ENCODE peak calls at places on chromosomes 2 and 18, in five cellular contexts. P, T, V, E and A are unnamed samples. For H3K4me1, the result is how much of the 10 kb centered on the place peaks cover.

GRCh38 chr18:6370886-6371635 is 43.6 kb downstream of the L3MBTL4 start:
- DNase-seq in V (no peak), P (no peak), E (no peak), T (peak), A (peak)

GRCh38 chr2:205161156-205161555 is 521.1 kb upstream of the NRP2 start:
- DNase-seq in P (no peak), T (no peak), E (no peak), V (no peak), A (no peak)

GRCh38 chr2:19358242-19359020 is at the start of gene OSR1:
- DNase-seq in V (no peak), P (peak), T (peak), E (no peak), A (peak)

GRCh38 chr2:56523815-56524214 is 340.0 kb downstream of the CCDC85A start:
- DNase-seq in P (no peak), T (no peak), V (no peak), E (no peak), A (no peak)

GRCh38 chr2:145984541-145984940 is 1464.6 kb upstream of the ZEB2 start:
- DNase-seq in T (no peak), P (peak), E (no peak), V (no peak), A (no peak)

GRCh38 chr18:67600181-67600631 is 83.7 kb upstream of the DSEL start:
- DNase-seq in E (no peak), T (no peak), V (no peak), P (peak), A (peak)

GRCh38 chr2:2452961-2453360 is 121.9 kb upstream of the MYT1L start:
- DNase-seq in V (no peak), P (no peak), E (no peak), T (no peak), A (no peak)

GRCh38 chr18:22559414-22560282 is 141.9 kb upstream of the CTAGE1 start:
- DNase-seq in T (peak), E (no peak), P (peak), V (no peak), A (peak)

GRCh38 chr2:63425606-63426005 is 162.7 kb downstream of the WDPCP start:
- DNase-seq in V (no peak), E (no peak), T (no peak), P (no peak), A (no peak)

GRCh38 chr2:100812141-100812540 is 7.8 kb upstream of the NPAS2 start:
- DNase-seq in P (no peak), E (no peak), T (no peak), V (no peak), A (no peak)

GRCh38 chr18:79043288-79043687 is 25.9 kb upstream of the ATP9B start:
- DNase-seq in E (no peak), V (no peak), T (no peak), P (no peak), A (no peak)

GRCh38 chr18:77423468-77423867 is 173.8 kb downstream of the GALR1 start:
- DNase-seq in V (no peak), E (no peak), T (no peak), P (no peak), A (no peak)

GRCh38 chr18:77422974-77423373 is 173.3 kb downstream of the GALR1 start:
- DNase-seq in V (no peak), T (no peak), E (no peak), P (no peak), A (no peak)
- TF ChIP-seq CTCF in V (peak), T (no peak), E (no peak), P (no peak), A (no peak)

GRCh38 chr2:46314065-46314835 is 17.0 kb downstream of the EPAS1 start:
- DNase-seq in P (no peak), V (no peak), T (no peak), E (no peak), A (no peak)

GRCh38 chr2:46319711-46320110 is 22.5 kb downstream of the EPAS1 start:
- DNase-seq in P (no peak), E (no peak), T (no peak), V (no peak), A (no peak)

GRCh38 chr2:46318579-46319460 is 21.6 kb downstream of the EPAS1 start:
- DNase-seq in E (no peak), P (no peak), T (no peak), V (no peak), A (no peak)

GRCh38 chr2:46315103-46315890 is 18.1 kb downstream of the EPAS1 start:
- DNase-seq in P (peak), T (peak), V (peak), E (no peak), A (peak)

DNA sequence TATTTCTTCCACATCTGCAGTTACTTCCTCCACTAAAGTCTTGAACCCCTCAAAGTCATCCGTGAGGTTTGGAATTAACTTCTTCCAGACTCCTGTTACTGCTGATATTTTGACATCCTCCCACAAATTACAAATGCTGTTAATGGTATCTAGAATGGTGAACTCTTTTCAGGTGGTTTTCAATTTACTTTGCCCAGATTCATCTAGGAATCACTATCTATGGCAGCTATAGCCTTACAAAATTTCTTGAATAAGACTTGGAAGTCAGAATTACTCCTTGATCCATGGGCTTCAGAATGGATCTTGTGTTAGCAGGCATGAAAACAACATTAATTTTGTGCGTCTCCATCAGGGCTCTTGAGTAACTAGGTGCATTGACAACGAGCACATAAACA is 19.9 kb downstream of the EPAS1 start:
- DNase-seq in V (no peak), E (no peak), T (no peak), P (no peak), A (no peak)
- H3K4me1 ChIP-seq in V (under half), E (under half), T (under half), P (half or more), A (under half)

DNA sequence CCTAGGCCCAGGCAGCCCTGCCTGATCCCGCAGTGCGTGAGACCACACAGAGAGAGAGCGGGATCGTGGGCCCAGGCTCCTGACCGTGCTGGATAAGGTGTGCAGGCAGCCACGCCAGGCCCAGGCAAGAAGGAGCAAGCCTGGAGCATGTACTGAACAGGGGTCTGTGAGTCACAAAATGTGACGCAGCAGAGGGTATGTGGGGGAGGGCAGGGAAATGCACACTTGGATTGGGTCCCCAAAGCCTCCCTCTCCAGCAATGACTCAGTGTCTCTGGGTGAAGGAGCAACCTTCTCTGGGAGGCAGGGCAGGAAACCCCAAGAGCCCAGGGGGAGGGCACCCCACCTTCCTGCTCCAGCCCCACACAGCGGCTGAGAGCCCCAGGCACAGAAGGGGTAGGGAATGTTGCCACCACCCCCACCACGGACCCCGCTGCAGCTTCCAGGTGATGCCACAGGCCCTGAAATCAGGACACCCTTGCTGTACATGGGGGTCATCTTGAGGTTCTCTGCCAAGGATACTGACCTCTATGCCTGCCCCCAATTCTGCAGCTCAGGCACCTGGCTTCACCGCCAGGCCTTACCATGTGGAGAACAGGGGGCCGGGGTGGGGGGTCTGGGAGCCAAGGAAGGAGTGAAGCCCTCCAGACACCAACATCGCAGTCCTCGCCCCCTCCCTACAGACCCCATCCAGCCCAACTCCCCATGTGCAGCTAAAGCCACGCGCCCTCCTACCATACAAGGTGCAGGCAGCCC is 1.3 kb upstream of the GPC1 start:
- DNase-seq in P (peak), V (no peak), T (no peak), E (no peak), A (peak)
- H3K4me3 ChIP-seq in P (peak), V (peak), T (peak), E (peak), A (peak)

GRCh38 chr2:102235491-102235890 is 48.7 kb downstream of the IL1RL2 start:
- DNase-seq in V (no peak), E (no peak), T (no peak), P (no peak), A (no peak)
- TF ChIP-seq CTCF in V (no peak), E (peak), T (no peak), P (peak), A (peak)

GRCh38 chr2:102806250-102806837 is 44.5 kb downstream of the TMEM182 start:
- DNase-seq in P (peak), T (peak), E (peak), V (no peak), A (peak)

GRCh38 chr2:102803897-102804217 is 42.0 kb downstream of the TMEM182 start:
- DNase-seq in V (no peak), P (peak), T (no peak), E (no peak), A (no peak)

GRCh38 chr2:102815285-102815684 is 53.5 kb downstream of the TMEM182 start:
- DNase-seq in P (no peak), E (no peak), V (no peak), T (no peak), A (no peak)

GRCh38 chr2:102809291-102810189 is 47.7 kb downstream of the TMEM182 start:
- DNase-seq in V (no peak), E (no peak), T (no peak), P (no peak), A (no peak)
- H3K4me1 ChIP-seq in V (under half), E (under half), T (under half), P (under half), A (under half)

GRCh38 chr2:239307221-239307569 is 93.6 kb downstream of the HDAC4 start:
- DNase-seq in P (no peak), V (no peak), T (no peak), E (no peak), A (no peak)

GRCh38 chr2:239310401-239311061 is 90.3 kb downstream of the HDAC4 start:
- DNase-seq in P (no peak), E (no peak), V (peak), T (peak), A (no peak)

GRCh38 chr2:239309398-239310245 is 91.2 kb downstream of the HDAC4 start:
- DNase-seq in P (no peak), V (no peak), E (no peak), T (peak), A (peak)

GRCh38 chr2:239307921-239308620 is 92.7 kb downstream of the HDAC4 start:
- DNase-seq in T (no peak), P (no peak), V (no peak), E (no peak), A (peak)

GRCh38 chr2:239308696-239309397 is 92.0 kb downstream of the HDAC4 start:
- DNase-seq in V (no peak), P (no peak), E (no peak), T (peak), A (peak)
- H3K4me3 ChIP-seq in V (peak), P (no peak), E (no peak), T (peak), A (no peak)

DNA sequence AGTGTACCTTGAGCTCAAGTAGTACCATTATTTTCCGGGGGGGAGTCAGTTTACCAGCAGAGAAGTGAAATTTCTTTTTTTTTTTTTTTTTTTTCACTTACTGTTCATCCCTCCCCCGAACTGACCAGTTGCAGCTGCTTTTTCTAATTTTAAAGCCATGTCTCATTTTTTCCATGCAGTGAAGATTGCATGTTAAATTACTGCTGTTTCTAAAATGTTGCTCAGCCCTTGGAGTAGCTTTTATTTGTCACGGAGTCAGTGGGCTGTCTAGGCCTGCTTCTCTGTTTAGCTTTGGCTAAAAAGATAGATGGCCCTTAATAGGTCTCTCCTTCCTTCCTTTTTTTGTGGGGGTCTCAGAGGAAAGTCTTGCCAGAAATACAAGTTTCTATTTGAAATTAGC is 70.2 kb downstream of the NGEF start:
- DNase-seq in V (no peak), T (no peak), P (no peak), E (no peak), A (no peak)
- TF ChIP-seq CTCF in V (no peak), T (no peak), P (no peak), E (no peak), A (no peak)

GRCh38 chr2:11009866-11010265 is 98.1 kb downstream of the KCNF1 start:
- DNase-seq in E (no peak), V (no peak), T (no peak), P (no peak), A (no peak)
- H3K4me1 ChIP-seq in E (under half), V (under half), T (under half), P (under half), A (under half)

GRCh38 chr18:7565677-7566076 is 1.4 kb upstream of the PTPRM start:
- DNase-seq in T (no peak), E (no peak), V (no peak), P (no peak), A (no peak)
- H3K4me3 ChIP-seq in T (peak), E (no peak), V (no peak), P (no peak), A (no peak)

DNA sequence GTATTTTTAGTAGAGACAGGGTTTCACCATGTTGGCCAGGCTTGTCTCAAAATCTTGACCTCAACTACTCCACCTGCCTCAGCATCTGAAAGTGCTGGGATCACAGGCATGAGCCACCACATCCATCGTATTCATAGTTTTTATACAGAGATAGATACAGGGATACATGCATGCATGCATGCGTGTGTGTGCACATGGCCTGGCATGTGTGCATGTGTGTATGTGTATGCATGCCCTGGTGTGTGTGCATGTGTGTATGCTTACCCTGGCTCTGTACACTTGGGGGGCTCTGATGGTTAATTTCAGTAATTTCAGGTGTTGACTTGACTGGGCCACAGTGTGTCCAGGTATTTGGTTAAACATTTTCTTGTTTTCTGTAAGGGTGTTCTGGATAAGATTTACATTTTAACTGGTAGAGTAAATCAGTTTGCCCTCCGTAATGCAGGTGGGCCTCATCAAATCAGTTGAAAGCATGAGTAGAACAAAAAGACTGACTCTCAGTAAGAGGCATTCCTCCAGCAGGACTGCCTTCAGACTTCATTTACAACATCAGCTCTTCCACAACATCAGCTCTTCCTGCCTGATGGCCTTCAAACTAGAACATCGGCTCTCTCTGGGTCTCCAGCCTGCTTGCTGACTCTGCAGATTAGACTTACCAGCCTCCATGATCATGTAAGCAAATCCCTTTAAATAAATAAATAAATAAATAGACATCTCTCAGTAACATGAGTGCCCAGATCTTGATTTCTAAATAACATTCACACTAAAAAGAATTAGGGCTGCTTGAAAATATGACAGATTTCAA is 30.8 kb downstream of the SESTD1 start:
- DNase-seq in E (no peak), P (no peak), V (no peak), T (no peak), A (no peak)
- TF ChIP-seq CTCF in E (no peak), P (no peak), V (no peak), T (no peak), A (no peak)